ENCODE peak calls at places on chromosomes 7 and 10, in four cellular contexts. One of them, this sample, is unnamed.

GRCh38 chr7:103613655-103614642 is 167.9 kb upstream of the SLC26A5 start:
- DNase-seq in AG04450: no peak
- DNase-seq in GM10248: no peak
- DNase-seq in amygdala: no peak
- DNase-seq in this sample: no peak

GRCh38 chr7:140079121-140079536 is 16.4 kb upstream of the PARP12 start:
- DNase-seq in GM10248: no peak
- DNase-seq in amygdala: no peak
- DNase-seq in AG04450: peak
- DNase-seq in this sample: peak

GRCh38 chr10:58266003-58266825 is 1.5 kb downstream of the IPMK start:
- DNase-seq in amygdala: no peak
- DNase-seq in AG04450: no peak
- DNase-seq in GM10248: peak
- DNase-seq in this sample: no peak

GRCh38 chr7:91628742-91629141 is 251.8 kb downstream of the MTERF1 start:
- DNase-seq in AG04450: no peak
- DNase-seq in GM10248: no peak
- DNase-seq in amygdala: no peak
- DNase-seq in this sample: no peak

GRCh38 chr10:124650820-124651401 is 93.3 kb downstream of the FAM53B start:
- DNase-seq in AG04450: no peak
- DNase-seq in amygdala: no peak
- DNase-seq in GM10248: peak
- DNase-seq in this sample: no peak

GRCh38 chr10:116849271-116850057 is at the start of gene ENO4:
- DNase-seq in AG04450: peak
- DNase-seq in GM10248: peak
- DNase-seq in amygdala: peak
- DNase-seq in this sample: no peak

GRCh38 chr10:106508920-106509319 is 655.6 kb downstream of the SORCS1 start:
- DNase-seq in GM10248: no peak
- DNase-seq in AG04450: no peak
- DNase-seq in amygdala: no peak
- DNase-seq in this sample: no peak

GRCh38 chr10:132631348-132631735 is 93.8 kb downstream of the INPP5A start:
- DNase-seq in GM10248: no peak
- DNase-seq in amygdala: no peak
- DNase-seq in AG04450: no peak
- DNase-seq in this sample: no peak

GRCh38 chr7:1935176-1936005 is 265.3 kb downstream of the ELFN1 start:
- DNase-seq in GM10248: no peak
- DNase-seq in amygdala: no peak
- DNase-seq in AG04450: no peak
- DNase-seq in this sample: no peak

GRCh38 chr7:24978837-24979469 is 1.0 kb downstream of the OSBPL3 start:
- DNase-seq in AG04450: no peak
- DNase-seq in GM10248: no peak
- DNase-seq in amygdala: no peak
- DNase-seq in this sample: no peak

GRCh38 chr7:87934699-87935372 is 785 bp downstream of the ADAM22 start:
- DNase-seq in AG04450: no peak
- DNase-seq in amygdala: peak
- DNase-seq in GM10248: peak
- DNase-seq in this sample: no peak

GRCh38 chr7:114554781-114555537 is 140.3 kb downstream of the FOXP2 start:
- DNase-seq in GM10248: peak
- DNase-seq in amygdala: no peak
- DNase-seq in AG04450: no peak
- DNase-seq in this sample: no peak

GRCh38 chr10:99658622-99659030 is 683 bp upstream of the ENTPD7 start:
- DNase-seq in AG04450: no peak
- DNase-seq in GM10248: no peak
- DNase-seq in amygdala: no peak
- DNase-seq in this sample: no peak

GRCh38 chr7:154736389-154736788 is 266.5 kb downstream of the PAXIP1 start:
- DNase-seq in amygdala: no peak
- DNase-seq in GM10248: no peak
- DNase-seq in AG04450: no peak
- DNase-seq in this sample: no peak

GRCh38 chr10:79127151-79127961 is 58.6 kb downstream of the ZMIZ1 start:
- DNase-seq in AG04450: no peak
- DNase-seq in amygdala: no peak
- DNase-seq in GM10248: no peak
- DNase-seq in this sample: no peak

GRCh38 chr7:1248459-1249131 is 15.9 kb downstream of the UNCX start:
- DNase-seq in AG04450: no peak
- DNase-seq in amygdala: no peak
- DNase-seq in GM10248: no peak
- DNase-seq in this sample: no peak

GRCh38 chr7:2922866-2923265 is 78.8 kb upstream of the GNA12 start:
- DNase-seq in AG04450: no peak
- DNase-seq in amygdala: no peak
- DNase-seq in GM10248: no peak
- DNase-seq in this sample: no peak

GRCh38 chr10:75401569-75402485 is at the start of gene ZNF503:
- DNase-seq in AG04450: peak
- DNase-seq in GM10248: peak
- DNase-seq in amygdala: peak
- DNase-seq in this sample: no peak

GRCh38 chr7:72435366-72435765 is 23.2 kb upstream of the CALN1 start:
- DNase-seq in AG04450: no peak
- DNase-seq in GM10248: no peak
- DNase-seq in amygdala: no peak
- DNase-seq in this sample: no peak

This sample was measured in iPS DF 6.9.